ENCODE peak calls at places on chromosomes 2 and 18, in eight cellular contexts. B, F, C, K, Q, I, Z and T are unnamed samples.

GRCh38 chr2:47339745-47340541 is 63.0 kb upstream of the MSH2 start:
- DNase-seq in C (no peak), Z (no peak), Q (peak; percentile 65), F (no peak), B (no peak), K (no peak), I (no peak), T (peak; percentile 83)

GRCh38 chr2:158125756-158126498 is 24.3 kb downstream of the UPP2 start:
- DNase-seq in I (no peak), Z (no peak), K (no peak), Q (no peak), F (no peak), C (no peak), B (no peak), T (no peak)

GRCh38 chr18:3037423-3037915 is 24.5 kb upstream of the LPIN2 start:
- DNase-seq in F (no peak), I (no peak), Q (peak; percentile 61), B (no peak), C (no peak), K (peak; percentile 54), Z (no peak), T (peak; percentile 68)

GRCh38 chr2:33205693-33206434 is 259.1 kb downstream of the LTBP1 start:
- DNase-seq in B (no peak), K (no peak), Z (no peak), F (no peak), I (no peak), C (no peak), Q (no peak), T (no peak)

GRCh38 chr2:156765043-156765442 is 328.9 kb downstream of the GPD2 start:
- DNase-seq in C (no peak), B (no peak), Q (no peak), K (no peak), I (no peak), Z (no peak), F (no peak), T (peak; percentile 85)

GRCh38 chr2:161905389-161906046 is 168.5 kb downstream of the DPP4 start:
- DNase-seq in Q (no peak), I (no peak), K (no peak), C (no peak), B (no peak), F (no peak), Z (no peak), T (peak; percentile 19)

GRCh38 chr2:218229851-218230250 is 12.9 kb downstream of the ARPC2 start:
- DNase-seq in I (no peak), K (no peak), B (no peak), F (no peak), C (no peak), Z (no peak), Q (peak; percentile 32), T (no peak)

GRCh38 chr2:98404556-98405250 is 40.0 kb upstream of the INPP4A start:
- DNase-seq in Z (no peak), C (no peak), I (no peak), K (no peak), B (no peak), Q (no peak), F (no peak), T (no peak)

GRCh38 chr2:54457326-54458023 is 1.3 kb downstream of the SPTBN1 start:
- DNase-seq in C (no peak), I (no peak), F (peak; percentile 39), Z (no peak), Q (no peak), B (peak; percentile 25), K (no peak), T (no peak)